ENCODE peak calls at places on chromosomes 2 and 18, in six cellular contexts. L, B, N, K, J and V are unnamed samples.

GRCh38 chr2:215441560-215442391 is 5.9 kb upstream of the FN1 start:
- DNase-seq in L (no peak), B (no peak), N (no peak), K (no peak), J (no peak), V (no peak)

GRCh38 chr18:23969664-23970063 is 44.9 kb upstream of the TTC39C start:
- DNase-seq in L (no peak), B (no peak), N (no peak), K (no peak), J (no peak), V (no peak)

GRCh38 chr2:221322741-221323140 is 249.4 kb downstream of the EPHA4 start:
- DNase-seq in L (no peak), B (no peak), N (no peak), K (no peak), J (no peak), V (no peak)

GRCh38 chr2:85397925-85398331 is 12.2 kb downstream of the CAPG start:
- DNase-seq in L (no peak), B (no peak), N (no peak), K (no peak), J (no peak), V (no peak)

GRCh38 chr18:2981212-2981728 is 31.7 kb downstream of the LPIN2 start:
- DNase-seq in L (no peak), B (no peak), N (no peak), K (no peak), J (peak; percentile 95), V (peak; percentile 13)

GRCh38 chr2:64839844-64840243 is 149.4 kb upstream of the SLC1A4 start:
- DNase-seq in L (no peak), B (no peak), N (peak; percentile 21), K (no peak), J (no peak), V (no peak)

GRCh38 chr2:131076707-131077106 is 16.6 kb downstream of the FAM168B start:
- DNase-seq in L (no peak), B (no peak), N (no peak), K (no peak), J (peak; percentile 26), V (no peak)

GRCh38 chr18:59358611-59359575 is at the start of gene LMAN1:
- DNase-seq in L (peak; percentile 97), B (peak; percentile 59), N (peak; percentile 96), K (peak; percentile 95), J (peak; percentile 93), V (peak; percentile 81)

GRCh38 chr18:8389391-8390340 is 219.6 kb upstream of the RAB12 start:
- DNase-seq in L (peak; percentile 74), B (no peak), N (peak; percentile 69), K (peak; percentile 78), J (peak; percentile 78), V (peak; percentile 72)

GRCh38 chr2:235005603-235006259 is 53.9 kb downstream of the SH3BP4 start:
- DNase-seq in L (peak; percentile 91), B (no peak), N (peak; percentile 66), K (peak; percentile 88), J (peak; percentile 75), V (no peak)

GRCh38 chr2:122960727-122961641 is 1064.1 kb upstream of the CNTNAP5 start:
- DNase-seq in L (no peak), B (no peak), N (no peak), K (no peak), J (no peak), V (no peak)

GRCh38 chr2:39356922-39357639 is 80.0 kb downstream of the MAP4K3 start:
- DNase-seq in L (no peak), B (no peak), N (no peak), K (no peak), J (no peak), V (no peak)

GRCh38 chr2:79114797-79115494 is 5.3 kb upstream of the REG1A start:
- DNase-seq in L (peak; percentile 87), B (no peak), N (no peak), K (no peak), J (no peak), V (no peak)

GRCh38 chr2:79122676-79123075 is 2.4 kb downstream of the REG1A start:
- DNase-seq in L (peak; percentile 50), B (no peak), N (no peak), K (no peak), J (no peak), V (no peak)

GRCh38 chr2:79116997-79117928 is 3.0 kb upstream of the REG1A start:
- DNase-seq in L (peak; percentile 42), B (no peak), N (no peak), K (no peak), J (no peak), V (no peak)

GRCh38 chr2:79124907-79125720 is 4.8 kb downstream of the REG1A start:
- DNase-seq in L (peak; percentile 41), B (no peak), N (no peak), K (no peak), J (no peak), V (no peak)

GRCh38 chr2:79120194-79120713 is at the start of gene REG1A:
- DNase-seq in L (peak; percentile 95), B (no peak), N (no peak), K (peak; percentile 72), J (no peak), V (no peak)
- TF ChIP-seq POLR2A in L (peak; percentile 100), B (no peak), N (no peak), K (no peak), J (no peak), V (no peak)

GRCh38 chr18:51029694-51030536 is at the start of gene SMAD4:
- DNase-seq in L (peak; percentile 97), B (peak; percentile 62), N (peak; percentile 98), K (peak; percentile 97), J (peak; percentile 97), V (peak; percentile 69)
- TF ChIP-seq POLR2A in L (peak; percentile 94), B (peak; percentile 53), N (peak; percentile 95), K (no peak), J (peak; percentile 85), V (peak; percentile 92)

DNA sequence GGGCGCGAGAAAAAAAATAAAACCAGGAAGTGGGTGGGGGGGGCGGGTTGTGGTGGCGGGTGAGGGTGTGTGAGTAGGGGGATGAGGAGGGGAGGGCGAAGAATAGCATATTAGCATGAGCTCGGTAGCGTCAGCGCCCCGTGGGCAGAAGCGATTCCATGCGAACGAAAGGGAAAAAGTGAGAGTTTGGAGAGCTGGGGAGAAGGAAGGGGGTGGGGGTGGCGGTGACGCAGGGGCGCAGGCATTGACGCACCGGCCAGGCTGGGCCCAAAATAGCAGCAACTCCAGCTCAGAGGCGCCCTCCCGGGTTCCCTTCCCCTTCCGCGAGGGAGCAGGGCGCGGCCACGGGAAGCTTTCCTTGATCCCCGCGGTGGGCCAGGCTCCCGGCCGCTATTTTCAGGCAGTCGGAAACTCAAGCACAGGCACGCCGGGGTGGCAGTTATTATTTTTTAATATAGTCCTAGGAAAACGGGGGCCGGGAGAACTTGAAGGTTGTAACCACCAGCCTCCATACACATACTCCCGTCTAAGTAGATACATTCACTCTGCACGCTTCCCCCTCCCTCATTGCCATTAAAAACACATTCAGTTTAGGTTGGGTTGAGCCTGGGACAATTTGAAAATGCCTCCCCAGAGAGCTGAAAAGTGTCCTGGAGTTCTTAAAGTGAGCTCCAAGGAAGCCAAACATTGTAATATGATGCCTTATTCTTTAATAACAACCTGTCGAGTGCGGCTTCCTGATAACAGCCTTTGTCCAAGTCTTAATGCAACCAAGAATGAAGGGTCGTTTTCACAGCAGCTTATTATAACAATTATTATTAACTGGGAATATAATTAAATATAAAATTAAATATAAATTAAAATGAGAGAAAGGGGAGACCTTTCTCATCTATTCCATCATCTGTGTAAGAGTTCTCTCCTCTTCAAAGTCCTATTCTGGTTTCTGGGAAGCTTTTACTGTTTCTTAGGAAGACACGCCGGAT is 2.3 kb upstream of the NR4A2 start:
- DNase-seq in L (peak; percentile 89), B (peak; percentile 65), N (peak; percentile 93), K (peak; percentile 91), J (peak; percentile 90), V (peak; percentile 63)
- TF ChIP-seq POLR2A in L (peak; percentile 93), B (peak; percentile 41), N (peak; percentile 62), K (no peak), J (peak; percentile 20), V (no peak)

GRCh38 chr2:68774569-68775271 is 40.1 kb downstream of the ARHGAP25 start:
- DNase-seq in L (peak; percentile 30), B (peak; percentile 22), N (peak; percentile 80), K (peak; percentile 66), J (peak; percentile 77), V (no peak)
- TF ChIP-seq POLR2A in L (no peak), B (no peak), N (peak; percentile 58), K (no peak), J (no peak), V (no peak)

GRCh38 chr18:35116784-35117318 is 75.6 kb downstream of the MAPRE2 start:
- DNase-seq in L (no peak), B (no peak), N (no peak), K (no peak), J (no peak), V (no peak)

GRCh38 chr18:35118641-35119040 is 77.4 kb downstream of the MAPRE2 start:
- DNase-seq in L (no peak), B (no peak), N (no peak), K (no peak), J (no peak), V (no peak)

GRCh38 chr18:35117372-35117771 is 76.2 kb downstream of the MAPRE2 start:
- DNase-seq in L (no peak), B (no peak), N (no peak), K (no peak), J (no peak), V (no peak)

GRCh38 chr18:35121038-35121437 is 79.8 kb downstream of the MAPRE2 start:
- DNase-seq in L (no peak), B (no peak), N (no peak), K (no peak), J (no peak), V (no peak)

DNA sequence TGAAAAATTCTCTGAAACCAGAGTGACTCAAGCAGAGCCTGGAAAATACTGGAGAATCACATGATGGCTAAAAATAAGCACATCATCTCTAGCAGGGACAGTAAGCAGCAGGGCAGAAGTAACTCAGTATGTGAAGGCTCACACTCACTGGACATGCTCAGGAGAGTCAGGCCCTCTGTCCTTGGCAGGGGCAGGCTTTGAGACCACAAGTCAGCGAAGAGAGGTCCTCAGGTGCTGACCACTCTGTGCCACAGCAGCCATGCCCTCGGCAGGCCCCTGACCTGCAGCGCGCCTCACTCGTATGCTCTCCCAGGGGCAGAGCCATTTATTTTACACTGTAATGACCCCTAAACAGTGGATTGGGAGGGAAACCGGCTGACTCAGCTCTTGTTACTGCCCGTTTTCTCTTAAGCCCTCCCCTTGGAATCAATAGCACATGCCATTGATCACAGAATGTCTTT is 76.8 kb downstream of the MAPRE2 start:
- DNase-seq in L (no peak), B (no peak), N (no peak), K (no peak), J (no peak), V (no peak)
- TF ChIP-seq POLR2A in L (no peak), B (no peak), N (no peak), K (no peak), J (no peak), V (no peak)

GRCh38 chr2:229445013-229445412 is 173.9 kb upstream of the PID1 start:
- DNase-seq in L (peak; percentile 53), B (no peak), N (peak; percentile 24), K (peak; percentile 35), J (peak; percentile 87), V (peak; percentile 56)
- TF ChIP-seq POLR2A in L (no peak), B (no peak), N (no peak), K (no peak), J (no peak), V (no peak)